ENCODE peak calls at places on chromosome 15, in four cellular contexts. Q, V, R and P are unnamed samples. For H3K79me2, the result is how much of the 10 kb centered on the place peaks cover.

GRCh38 chr15:73866881-73867410 is 6.4 kb upstream of the TBC1D21 start:
- DNase-seq in Q (no peak), V (no peak), R (no peak), P (no peak)

GRCh38 chr15:73873889-73874511 is 636 bp downstream of the TBC1D21 start:
- DNase-seq in Q (peak), V (no peak), R (peak), P (peak)

GRCh38 chr15:75306188-75306587 is 23.6 kb downstream of the GOLGA6D start:
- DNase-seq in Q (no peak), V (no peak), R (no peak), P (no peak)

GRCh38 chr15:32974691-32975090 is 219.8 kb downstream of the FMN1 start:
- DNase-seq in Q (peak), V (no peak), R (no peak), P (no peak)

GRCh38 chr15:31255732-31256384 is 70.8 kb upstream of the KLF13 start:
- DNase-seq in Q (no peak), V (no peak), R (no peak), P (no peak)

GRCh38 chr15:71048913-71049675 is 66.2 kb upstream of the THSD4 start:
- DNase-seq in Q (peak), V (no peak), R (no peak), P (peak)

GRCh38 chr15:71319935-71320334 is 204.7 kb downstream of the THSD4 start:
- DNase-seq in Q (no peak), V (no peak), R (no peak), P (no peak)

GRCh38 chr15:49815506-49815905 is 194.7 kb downstream of the DTWD1 start:
- DNase-seq in Q (peak), V (no peak), R (no peak), P (no peak)

GRCh38 chr15:74369084-74369745 is 1.8 kb upstream of the CYP11A1 start:
- DNase-seq in Q (no peak), V (no peak), R (no peak), P (no peak)

GRCh38 chr15:33561407-33561806 is 250.6 kb downstream of the RYR3 start:
- DNase-seq in Q (no peak), V (no peak), R (no peak), P (no peak)

GRCh38 chr15:37133619-37134018 is 33.3 kb upstream of the MEIS2 start:
- DNase-seq in Q (peak), V (no peak), R (no peak), P (no peak)

GRCh38 chr15:26615188-26615926 is 157.5 kb downstream of the GABRB3 start:
- DNase-seq in Q (no peak), V (no peak), R (no peak), P (no peak)

GRCh38 chr15:25850154-25851111 is 12.7 kb downstream of the ATP10A start:
- DNase-seq in Q (peak), V (no peak), R (no peak), P (no peak)

GRCh38 chr15:70478251-70478990 is 284.9 kb downstream of the UACA start:
- DNase-seq in Q (no peak), V (no peak), R (no peak), P (no peak)

GRCh38 chr15:52783191-52783829 is 6.8 kb downstream of the ONECUT1 start:
- DNase-seq in Q (no peak), V (peak), R (no peak), P (no peak)

GRCh38 chr15:90213123-90213817 is 12.1 kb downstream of the SEMA4B start:
- DNase-seq in Q (no peak), V (no peak), R (no peak), P (peak)

GRCh38 chr15:64211696-64212095 is 48.9 kb upstream of the PPIB start:
- DNase-seq in Q (no peak), V (no peak), R (no peak), P (no peak)

GRCh38 chr15:92909131-92909781 is 9.1 kb downstream of the CHD2 start:
- DNase-seq in Q (peak), V (no peak), R (no peak), P (no peak)

GRCh38 chr15:77410701-77411613 is 8.9 kb downstream of the PEAK1 start:
- DNase-seq in Q (no peak), V (no peak), R (no peak), P (no peak)

GRCh38 chr15:28947241-28947674 is 61.5 kb downstream of the APBA2 start:
- DNase-seq in Q (no peak), V (no peak), R (no peak), P (no peak)

GRCh38 chr15:93066834-93067648 is 22.0 kb downstream of the RGMA start:
- DNase-seq in Q (no peak), V (no peak), R (no peak), P (no peak)

GRCh38 chr15:95365615-95366107 is 964.8 kb upstream of the NR2F2 start:
- DNase-seq in Q (no peak), V (no peak), R (no peak), P (no peak)

GRCh38 chr15:78390823-78391222 is 47.2 kb upstream of the IREB2 start:
- DNase-seq in Q (peak), V (no peak), R (no peak), P (no peak)

GRCh38 chr15:56910801-56911200 is 7.6 kb upstream of the TCF12 start:
- DNase-seq in Q (no peak), V (no peak), R (no peak), P (no peak)

GRCh38 chr15:25832158-25832557 is 31.0 kb downstream of the ATP10A start:
- DNase-seq in Q (peak), V (no peak), R (no peak), P (no peak)

GRCh38 chr15:25944386-25944785 is 81.3 kb upstream of the ATP10A start:
- DNase-seq in Q (no peak), V (no peak), R (no peak), P (no peak)

GRCh38 chr15:73691398-73691797 is 7.2 kb downstream of the CD276 start:
- DNase-seq in Q (peak), V (no peak), R (no peak), P (peak)

GRCh38 chr15:62549345-62549970 is 384.4 kb upstream of the C2CD4B start:
- DNase-seq in Q (peak), V (no peak), R (peak), P (no peak)

GRCh38 chr15:60364306-60364924 is 33.4 kb downstream of the ANXA2 start:
- DNase-seq in Q (no peak), V (no peak), R (no peak), P (no peak)

GRCh38 chr15:65655026-65655425 is 33.3 kb downstream of the SLC24A1 start:
- DNase-seq in Q (peak), V (no peak), R (no peak), P (peak)

GRCh38 chr15:56307180-56307579 is 58.0 kb upstream of the TEX9 start:
- DNase-seq in Q (no peak), V (no peak), R (no peak), P (no peak)

GRCh38 chr15:62426387-62426956 is 261.4 kb upstream of the C2CD4B start:
- DNase-seq in Q (peak), V (no peak), R (no peak), P (no peak)

GRCh38 chr15:52331490-52332240 is 36.1 kb upstream of the MYO5C start:
- DNase-seq in Q (peak), V (no peak), R (peak), P (peak)

GRCh38 chr15:48722764-48723661 is 77.5 kb upstream of the FBN1 start:
- DNase-seq in Q (peak), V (no peak), R (peak), P (peak)

GRCh38 chr15:62075595-62076279 is 9.0 kb downstream of the C2CD4A start:
- DNase-seq in Q (peak), V (no peak), R (no peak), P (no peak)

GRCh38 chr15:87777054-87777498 is 479.5 kb downstream of the NTRK3 start:
- DNase-seq in Q (peak), V (no peak), R (no peak), P (no peak)

GRCh38 chr15:98803228-98804056 is 155.1 kb downstream of the IGF1R start:
- DNase-seq in Q (peak), V (no peak), R (no peak), P (peak)
- H3K79me2 ChIP-seq in Q (half or more), V (under half), R (under half), P (half or more)

DNA sequence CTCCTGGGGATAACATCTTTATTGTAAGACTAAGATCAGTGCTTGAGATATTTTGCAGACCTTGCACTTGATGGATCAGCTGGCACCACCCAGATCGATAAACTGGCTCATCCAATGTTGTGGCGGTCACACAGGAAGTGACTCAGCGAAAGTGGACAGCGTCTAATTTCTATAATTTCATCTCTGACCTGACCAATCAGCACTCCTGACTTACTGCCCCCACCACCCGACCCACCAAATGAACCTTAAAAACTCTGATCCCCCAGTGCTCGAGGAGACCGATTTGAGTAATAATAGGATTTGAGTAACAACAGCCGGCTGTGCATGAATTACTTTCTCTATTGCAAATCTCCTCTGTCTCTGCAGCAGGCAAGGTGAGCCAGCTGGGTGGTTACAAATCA is 62.7 kb upstream of the RNU6-1 start:
- DNase-seq in Q (no peak), V (no peak), R (no peak), P (no peak)
- H2AFZ ChIP-seq in Q (no peak), V (peak), R (no peak), P (no peak)

DNA sequence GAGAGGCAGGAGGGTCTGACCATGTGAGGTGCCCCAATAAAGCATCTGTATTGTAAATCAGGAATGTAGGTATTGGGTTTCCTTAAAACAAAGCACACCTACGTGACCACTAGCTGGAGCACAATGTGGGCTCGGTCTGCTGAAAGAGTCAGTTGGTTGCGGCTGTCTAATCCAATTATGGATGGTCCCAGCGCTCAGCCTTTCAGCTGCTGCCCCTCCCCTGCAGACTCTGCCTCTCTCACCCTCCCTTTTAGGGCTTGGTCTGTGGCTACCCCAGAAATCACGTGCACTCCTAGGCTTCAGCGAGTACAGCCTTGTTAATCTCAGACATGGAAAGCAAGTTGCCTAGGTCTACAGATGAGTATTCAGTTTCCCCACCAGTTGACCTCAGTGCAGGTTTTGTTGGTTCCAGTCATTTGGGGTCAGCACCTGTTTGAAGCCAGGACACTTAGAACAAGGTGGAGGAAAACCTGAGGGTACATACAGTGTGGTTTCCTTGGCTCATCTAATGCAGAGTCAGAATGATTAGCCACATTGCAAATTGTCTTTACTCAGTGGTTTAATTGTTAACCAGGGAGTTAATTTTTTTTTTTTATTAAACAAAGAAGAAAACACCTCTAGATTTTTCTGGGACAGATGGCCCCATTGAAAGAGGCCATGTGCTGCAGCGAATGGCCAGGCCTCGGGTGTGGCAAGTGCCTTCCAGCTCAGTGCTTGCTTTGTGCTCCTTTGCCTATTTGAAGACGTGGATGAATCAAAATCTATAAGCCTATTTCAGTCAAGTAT is 137.7 kb downstream of the IGF1R start:
- DNase-seq in Q (no peak), V (no peak), R (no peak), P (no peak)
- H3K9ac ChIP-seq in Q (no peak), V (no peak), R (no peak), P (no peak)

GRCh38 chr15:68154923-68155559 is 50.1 kb downstream of the CALML4 start:
- DNase-seq in Q (peak), V (peak), R (peak), P (no peak)
- H3K79me2 ChIP-seq in Q (under half), V (under half), R (under half), P (under half)

GRCh38 chr15:76334438-76335004 is 2.1 kb upstream of the ISL2 start:
- DNase-seq in Q (no peak), V (no peak), R (no peak), P (no peak)

GRCh38 chr15:76336254-76337046 is at the start of gene ISL2:
- DNase-seq in Q (peak), V (peak), R (peak), P (no peak)

GRCh38 chr15:76335851-76336253 is 721 bp upstream of the ISL2 start:
- DNase-seq in Q (no peak), V (no peak), R (no peak), P (no peak)

GRCh38 chr15:76333720-76334437 is 2.7 kb upstream of the ISL2 start:
- DNase-seq in Q (no peak), V (no peak), R (no peak), P (no peak)

DNA sequence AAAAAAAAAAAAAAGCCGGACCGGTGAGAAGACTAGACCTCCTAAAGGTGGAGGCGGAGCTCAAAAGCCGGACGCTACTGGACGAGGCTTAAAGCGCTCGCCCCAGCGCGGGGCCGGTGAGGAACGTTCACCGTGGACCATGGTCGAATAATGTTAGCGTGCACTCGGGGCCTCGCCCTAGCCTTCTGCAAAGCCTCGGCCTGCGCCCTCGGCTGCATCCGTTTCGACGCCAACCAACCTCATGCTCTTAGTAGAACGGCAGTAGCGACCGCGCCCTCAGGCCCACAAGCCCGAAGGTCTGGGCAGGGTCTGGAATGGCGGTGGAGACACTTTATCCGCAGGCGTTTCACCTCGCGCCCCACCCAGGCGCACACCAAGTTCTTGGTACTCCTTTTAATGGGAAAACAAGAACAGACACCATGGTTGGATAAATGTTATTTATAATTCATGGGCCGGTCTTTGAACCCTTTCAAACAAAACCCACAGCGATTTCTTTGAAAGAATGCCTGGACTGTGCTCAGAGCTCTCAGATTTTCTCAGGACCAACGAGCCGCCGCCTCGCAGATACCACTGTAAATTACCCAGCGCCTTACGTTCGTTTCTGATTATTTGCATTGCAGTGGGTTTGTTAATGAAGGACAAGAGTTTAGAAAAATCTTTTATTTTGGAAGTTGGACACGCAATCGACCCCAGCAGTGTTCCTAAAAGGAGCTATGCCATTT is 1.3 kb upstream of the ISL2 start:
- DNase-seq in Q (no peak), V (no peak), R (no peak), P (no peak)
- H2AFZ ChIP-seq in Q (peak), V (peak), R (no peak), P (no peak)

DNA sequence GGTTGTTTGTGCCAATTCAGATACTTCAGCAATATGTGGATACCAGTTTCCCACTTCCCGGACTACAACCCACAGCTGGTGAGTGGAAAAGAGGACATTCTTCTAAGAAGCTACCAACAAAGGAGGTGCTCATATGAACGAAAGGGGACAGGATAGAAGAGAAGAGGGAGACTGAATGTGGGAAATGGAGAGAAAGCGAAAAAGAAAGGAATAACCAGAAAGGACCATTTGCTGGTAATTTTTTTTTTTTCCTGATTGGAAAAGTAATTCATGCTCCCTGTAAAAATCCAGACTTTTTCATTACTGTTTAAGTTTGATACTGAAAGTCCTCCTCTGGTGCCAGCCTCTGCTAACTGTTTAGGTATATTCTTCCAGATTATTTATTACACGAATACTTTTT is 1.5 kb upstream of the CHAC1 start:
- DNase-seq in Q (no peak), V (no peak), R (no peak), P (no peak)
- H3K9ac ChIP-seq in Q (no peak), V (no peak), R (no peak), P (no peak)